ENCODE peak calls at places on chromosomes 7 and 10, in four cellular contexts. S is cardiac muscle cell, E is esophagus squamous epithelium, P is brain microvascular endothelial cell. C is an unnamed sample.
A peak's percentile ranks its signal among the peaks of the same experiment; 100 is the strongest.

GRCh38 chr7:155392726-155393570 is 65.0 kb upstream of the EN2 start:
- DNase-seq in E (no peak), S (no peak), P (no peak), C (no peak)

GRCh38 chr10:121368347-121369025 is 229.8 kb downstream of the FGFR2 start:
- DNase-seq in E (no peak), P (no peak), S (no peak), C (no peak)

GRCh38 chr7:150964593-150965111 is 13.5 kb downstream of the KCNH2 start:
- DNase-seq in E (no peak), P (no peak), S (peak; percentile 92), C (no peak)

GRCh38 chr10:111222961-111223360 is 146.1 kb downstream of the ADRA2A start:
- DNase-seq in E (no peak), P (no peak), S (no peak), C (no peak)

GRCh38 chr10:100184426-100185219 is 1.2 kb downstream of the ERLIN1 start:
- DNase-seq in S (peak; percentile 14), P (no peak), E (no peak), C (no peak)

GRCh38 chr7:130888017-130888371 is 154.0 kb upstream of the KLF14 start:
- DNase-seq in E (no peak), S (no peak), P (no peak), C (no peak)

GRCh38 chr10:74518076-74518475 is 308.3 kb upstream of the KAT6B start:
- DNase-seq in S (no peak), E (no peak), P (no peak), C (no peak)

GRCh38 chr10:775245-776075 is 86.0 kb upstream of the DIP2C start:
- DNase-seq in E (no peak), P (no peak), S (no peak), C (peak; percentile 79)

GRCh38 chr10:47414227-47414592 is 30.1 kb upstream of the ZNF488 start:
- DNase-seq in P (no peak), E (no peak), S (no peak), C (no peak)

GRCh38 chr10:103888113-103888841 is 29.7 kb downstream of the STN1 start:
- DNase-seq in P (peak; percentile 84), S (peak; percentile 42), E (no peak), C (peak; percentile 85)

GRCh38 chr10:94358480-94358879 is 4.3 kb downstream of the NOC3L start:
- DNase-seq in E (no peak), P (peak; percentile 89), S (no peak), C (no peak)

GRCh38 chr10:22805304-22805703 is 90.9 kb upstream of the PIP4K2A start:
- DNase-seq in E (no peak), S (no peak), P (no peak), C (no peak)

GRCh38 chr7:18408461-18408860 is 87.1 kb upstream of the HDAC9 start:
- DNase-seq in P (peak; percentile 58), E (no peak), S (no peak), C (no peak)

GRCh38 chr7:3897430-3898385 is 596.7 kb downstream of the SDK1 start:
- DNase-seq in S (peak; percentile 40), E (no peak), P (peak; percentile 54), C (no peak)

GRCh38 chr10:59997807-59998525 is 91.6 kb upstream of the CCDC6 start:
- DNase-seq in E (no peak), S (peak; percentile 5), P (peak; percentile 4), C (no peak)

GRCh38 chr7:25851332-25852248 is 300.4 kb upstream of the NFE2L3 start:
- DNase-seq in P (peak; percentile 75), S (peak; percentile 90), E (no peak), C (peak; percentile 91)
- H3K27ac ChIP-seq in P (peak overlapping the region; percentile 70), S (no peak overlapping the region), E (peak overlapping the region; percentile 89), C (peak overlapping the region; percentile 51)

GRCh38 chr10:78247821-78248220 is 214.2 kb downstream of the RPS24 start:
- DNase-seq in P (no peak), E (no peak), S (no peak), C (no peak)

GRCh38 chr10:78251041-78251434 is 217.4 kb downstream of the RPS24 start:
- DNase-seq in E (no peak), P (no peak), S (no peak), C (no peak)

GRCh38 chr10:78248651-78249464 is 215.2 kb downstream of the RPS24 start:
- DNase-seq in E (no peak), P (no peak), S (no peak), C (no peak)

GRCh38 chr10:78250313-78251040 is 216.8 kb downstream of the RPS24 start:
- DNase-seq in P (no peak), S (no peak), E (no peak), C (no peak)

GRCh38 chr10:78249690-78250089 is 216.0 kb downstream of the RPS24 start:
- DNase-seq in P (no peak), E (no peak), S (no peak), C (no peak)
- H3K27ac ChIP-seq in P (no peak overlapping the region), E (peak overlapping the region; percentile 66), S (no peak overlapping the region), C (no peak overlapping the region)

GRCh38 chr10:62056660-62057059 is 155.2 kb downstream of the ARID5B start:
- DNase-seq in P (no peak), E (no peak), S (no peak), C (no peak)
- H3K27ac ChIP-seq in P (no peak overlapping the region), E (peak overlapping the region; percentile 87), S (no peak overlapping the region), C (peak overlapping the region; percentile 80)

DNA sequence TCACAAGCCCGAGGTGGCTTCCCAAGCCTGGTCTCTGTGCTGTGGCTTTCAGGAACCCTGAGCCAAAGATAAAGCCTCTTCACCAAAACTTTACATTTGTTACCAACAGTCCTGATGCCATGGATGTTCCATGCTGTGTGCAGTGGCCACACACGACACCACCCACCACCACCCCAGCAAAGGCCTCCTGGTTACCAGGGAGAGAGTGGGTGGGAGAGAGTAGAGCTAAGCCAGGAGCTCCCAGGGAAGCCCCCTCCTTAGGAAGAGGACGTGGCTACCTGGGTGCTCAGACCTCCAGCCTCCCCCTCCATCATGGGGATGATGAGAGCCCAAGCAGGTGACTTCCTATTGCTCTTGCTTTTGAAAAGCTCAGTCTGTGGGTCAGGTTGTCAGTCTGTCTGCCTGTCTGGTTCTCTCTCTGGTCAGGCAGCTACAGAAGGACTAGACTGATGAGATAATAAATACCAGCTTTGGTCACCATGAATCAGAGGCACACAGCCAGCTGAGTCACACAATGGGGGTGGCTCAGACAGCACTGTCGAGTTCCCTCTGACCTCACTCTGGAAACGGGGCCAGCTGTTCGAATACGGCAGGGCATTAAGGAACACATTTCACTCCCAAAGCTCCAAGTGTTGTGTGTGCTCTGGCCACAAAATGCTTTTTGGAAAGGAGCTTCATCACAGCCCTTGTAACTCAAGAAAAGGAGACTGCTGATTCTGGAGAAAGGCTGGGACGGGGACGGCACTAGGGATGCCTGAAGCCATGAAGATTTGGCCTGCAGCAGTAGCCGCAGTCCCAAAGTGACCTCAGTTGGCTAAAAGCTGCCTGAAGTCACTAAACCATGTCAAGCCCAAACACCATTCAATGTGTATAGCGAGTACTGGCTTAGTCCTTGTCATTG is 166.0 kb downstream of the FANK1 start:
- DNase-seq in S (no peak), E (no peak), P (peak; percentile 99), C (peak; percentile 95)
- H3K27ac ChIP-seq in S (no peak overlapping the region), E (peak overlapping the region; percentile 56), P (peak overlapping the region; percentile 97), C (no peak overlapping the region)

GRCh38 chr10:35371731-35372130 is 35.4 kb downstream of the CCNY start:
- DNase-seq in S (no peak), E (no peak), P (no peak), C (no peak)

GRCh38 chr10:35377050-35377723 is 40.9 kb downstream of the CCNY start:
- DNase-seq in S (no peak), E (no peak), P (no peak), C (no peak)

GRCh38 chr10:35372329-35372728 is 36.0 kb downstream of the CCNY start:
- DNase-seq in S (peak; percentile 75), E (no peak), P (no peak), C (no peak)

GRCh38 chr10:35378547-35379210 is 42.4 kb downstream of the CCNY start:
- DNase-seq in E (no peak), S (no peak), P (peak; percentile 68), C (no peak)

GRCh38 chr10:35375091-35375765 is 38.9 kb downstream of the CCNY start:
- DNase-seq in P (no peak), S (no peak), E (no peak), C (no peak)
- H3K27ac ChIP-seq in P (no peak overlapping the region), S (no peak overlapping the region), E (no peak overlapping the region), C (no peak overlapping the region)

DNA sequence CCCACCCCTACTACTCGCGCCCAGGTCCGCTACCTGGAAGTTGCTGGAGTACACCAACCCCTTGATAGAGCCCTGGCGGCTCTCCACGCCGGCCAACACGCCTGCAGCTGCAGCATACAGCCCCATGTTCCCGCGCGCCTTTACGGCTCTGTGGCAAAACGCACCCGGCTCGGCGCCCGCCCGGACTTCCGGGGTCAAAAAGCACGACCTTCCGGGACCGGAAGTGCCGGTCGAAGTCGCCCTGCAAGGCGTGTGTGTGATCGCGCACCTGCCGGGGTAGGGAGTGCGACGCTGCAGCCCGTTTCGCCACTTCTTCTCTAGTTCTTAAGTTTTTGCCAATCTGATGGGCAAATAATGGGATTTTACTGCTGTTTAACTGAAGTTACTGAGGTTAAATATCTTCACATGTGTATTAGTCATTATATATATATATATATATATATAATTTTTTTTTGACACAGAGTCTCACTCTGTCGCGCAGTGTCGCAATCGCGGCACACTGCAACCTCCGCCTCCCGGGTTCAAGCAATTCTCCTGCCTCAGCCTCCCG is at the start of gene NSUN5:
- DNase-seq in S (peak; percentile 88), E (peak; percentile 33), P (peak; percentile 22), C (peak; percentile 96)
- H3K27ac ChIP-seq in S (peak within 1 kb of the TSS; percentile 38), E (peak within 1 kb of the TSS; percentile 73), P (no peak within 1 kb of the TSS), C (no peak within 1 kb of the TSS)